ENCODE peak calls at places on chromosome X, in five cellular contexts. Y is fibroblast of mammary gland, P is ACHN, V is caudate nucleus, X is GM19239. Q is an unnamed sample.

GRCh38 chrX:1661048-1661921 is 46.4 kb downstream of the ASMT start:
- DNase-seq in P (no peak), V (no peak), Y (no peak), X (no peak), Q (no peak)

GRCh38 chrX:85503258-85504158 is 124.0 kb upstream of the POF1B start:
- DNase-seq in Y (no peak), P (no peak), X (no peak), V (no peak), Q (no peak)

GRCh38 chrX:129787336-129788055 is 7.7 kb downstream of the SASH3 start:
- DNase-seq in P (no peak), V (no peak), Y (no peak), X (no peak), Q (no peak)

GRCh38 chrX:9529223-9529622 is 64.4 kb downstream of the TBL1X start:
- DNase-seq in P (no peak), X (no peak), Y (no peak), V (no peak), Q (no peak)

GRCh38 chrX:72306851-72307645 is 1.3 kb upstream of the CITED1 start:
- DNase-seq in Y (peak; percentile 62), V (peak; percentile 65), X (peak; percentile 53), P (peak; percentile 48), Q (peak; percentile 74)

GRCh38 chrX:154028502-154029184 is 8.9 kb upstream of the IRAK1 start:
- DNase-seq in P (no peak), X (no peak), V (no peak), Y (no peak), Q (no peak)

GRCh38 chrX:101415180-101416130 is 7.4 kb downstream of the HNRNPH2 start:
- DNase-seq in Y (peak; percentile 89), P (peak; percentile 51), X (no peak), V (peak; percentile 20), Q (peak; percentile 73)

GRCh38 chrX:14963447-14964236 is 90.4 kb downstream of the MOSPD2 start:
- DNase-seq in Y (peak; percentile 14), V (no peak), X (no peak), P (peak; percentile 10), Q (peak; percentile 67)

GRCh38 chrX:64204252-64204651 is 1.3 kb downstream of the AMER1 start:
- DNase-seq in P (no peak), X (no peak), V (no peak), Y (peak; percentile 1), Q (no peak)

GRCh38 chrX:85994787-85995186 is 52.6 kb downstream of the CHM start:
- DNase-seq in V (no peak), P (no peak), X (no peak), Y (no peak), Q (no peak)

GRCh38 chrX:70346671-70347070 is 56.8 kb downstream of the KIF4A start:
- DNase-seq in P (no peak), Y (no peak), X (no peak), V (no peak), Q (no peak)

Q was measured in COLO829.